ENCODE peak calls at places on chromosomes 1 and 21, in nine cellular contexts. Z is lung; N is GM12865; V is PC-3; E is astrocyte of the spinal cord; U is thyroid gland; S is keratinocyte; L is SK-N-SH; G is CD8-positive, alpha-beta T cell. Y is an unnamed sample.

GRCh38 chr1:219266524-219266923 is 92.8 kb downstream of the LYPLAL1 start:
- DNase-seq in Z (no peak), L (no peak), G (no peak), U (no peak), E (no peak), V (peak), S (no peak), N (no peak), Y (no peak)

GRCh38 chr1:198157847-198158765 is 1.3 kb downstream of the NEK7 start:
- DNase-seq in Z (no peak), E (no peak), V (peak), U (no peak), L (peak), S (no peak), G (peak), N (peak), Y (no peak)

GRCh38 chr1:232841823-232842565 is 36.8 kb downstream of the MAP10 start:
- DNase-seq in N (peak), L (no peak), U (no peak), Z (no peak), S (no peak), V (no peak), E (no peak), G (no peak), Y (no peak)

GRCh38 chr1:155834296-155834926 is 22.6 kb downstream of the GON4L start:
- DNase-seq in S (no peak), V (no peak), E (peak), Z (no peak), L (peak), G (no peak), N (no peak), U (no peak), Y (peak)

GRCh38 chr1:247482747-247483146 is 24.8 kb upstream of the OR2B11 start:
- DNase-seq in N (no peak), U (no peak), E (no peak), S (no peak), Z (no peak), V (peak), L (no peak), G (no peak), Y (no peak)

GRCh38 chr21:45295576-45296365 is 8.1 kb upstream of the POFUT2 start:
- DNase-seq in V (peak), S (no peak), L (peak), E (peak), U (no peak), Z (no peak), N (no peak), G (no peak), Y (peak)

GRCh38 chr1:94633051-94633450 is 91.5 kb upstream of the F3 start:
- DNase-seq in S (no peak), U (no peak), G (no peak), N (no peak), L (no peak), E (peak), V (no peak), Z (no peak), Y (peak)

GRCh38 chr1:116268211-116268610 is 104.8 kb upstream of the ATP1A1 start:
- DNase-seq in U (peak), Z (peak), E (no peak), G (no peak), V (peak), N (peak), L (no peak), S (peak), Y (no peak)

GRCh38 chr1:106651028-106651752 is 405.3 kb upstream of the PRMT6 start:
- DNase-seq in U (no peak), N (no peak), Z (no peak), L (no peak), G (no peak), V (no peak), S (no peak), E (no peak), Y (no peak)

DNA sequence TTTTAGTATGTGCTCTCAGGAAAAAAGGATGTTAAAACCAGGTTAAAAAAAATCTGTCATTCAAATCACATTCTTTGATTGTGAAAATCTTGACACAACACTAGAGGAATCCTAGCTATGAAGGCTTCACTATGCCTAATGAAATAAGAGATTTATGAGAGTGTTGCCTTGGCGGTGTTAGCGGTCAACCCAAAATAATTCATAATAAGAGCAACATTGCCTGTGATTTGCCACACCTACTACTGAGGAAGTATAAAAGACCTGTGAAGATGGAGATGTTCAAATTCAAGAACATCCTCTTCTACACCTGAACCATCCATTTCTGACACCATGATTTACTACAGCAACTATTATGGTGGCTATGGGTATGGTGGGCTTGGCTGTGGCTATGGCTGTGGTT is at the start of gene KRTAP20-1:
- DNase-seq in N (no peak), E (no peak), S (no peak), L (no peak), V (no peak), G (no peak), U (no peak), Z (no peak), Y (no peak)
- H3K4me3 ChIP-seq in N (no peak), E (no peak), S (no peak), L (no peak), V (no peak), G (no peak), U (no peak), Z (no peak), Y (no peak)

GRCh38 chr1:39623053-39623452 is 16.4 kb downstream of the HEYL start:
- DNase-seq in E (no peak), G (no peak), N (no peak), U (no peak), S (no peak), L (peak), Z (no peak), V (no peak), Y (no peak)
- TF ChIP-seq CTCF in E (no peak), G (no peak), N (no peak), U (no peak), S (no peak), L (no peak), Z (no peak), V (no peak), Y (no peak)

GRCh38 chr1:9626201-9626608 is 25.3 kb upstream of the PIK3CD start:
- DNase-seq in G (peak), N (peak), L (peak), Z (no peak), U (no peak), E (no peak), S (no peak), V (no peak), Y (no peak)

GRCh38 chr1:9628541-9629444 is 22.7 kb upstream of the PIK3CD start:
- DNase-seq in U (no peak), E (no peak), G (peak), N (peak), S (no peak), V (no peak), Z (no peak), L (no peak), Y (no peak)

GRCh38 chr1:9630331-9631081 is 21.0 kb upstream of the PIK3CD start:
- DNase-seq in U (no peak), L (no peak), S (no peak), G (peak), E (no peak), Z (no peak), V (no peak), N (peak), Y (no peak)

GRCh38 chr1:9631613-9632012 is 19.9 kb upstream of the PIK3CD start:
- DNase-seq in Z (no peak), G (no peak), V (no peak), N (no peak), S (no peak), L (no peak), E (no peak), U (no peak), Y (no peak)

DNA sequence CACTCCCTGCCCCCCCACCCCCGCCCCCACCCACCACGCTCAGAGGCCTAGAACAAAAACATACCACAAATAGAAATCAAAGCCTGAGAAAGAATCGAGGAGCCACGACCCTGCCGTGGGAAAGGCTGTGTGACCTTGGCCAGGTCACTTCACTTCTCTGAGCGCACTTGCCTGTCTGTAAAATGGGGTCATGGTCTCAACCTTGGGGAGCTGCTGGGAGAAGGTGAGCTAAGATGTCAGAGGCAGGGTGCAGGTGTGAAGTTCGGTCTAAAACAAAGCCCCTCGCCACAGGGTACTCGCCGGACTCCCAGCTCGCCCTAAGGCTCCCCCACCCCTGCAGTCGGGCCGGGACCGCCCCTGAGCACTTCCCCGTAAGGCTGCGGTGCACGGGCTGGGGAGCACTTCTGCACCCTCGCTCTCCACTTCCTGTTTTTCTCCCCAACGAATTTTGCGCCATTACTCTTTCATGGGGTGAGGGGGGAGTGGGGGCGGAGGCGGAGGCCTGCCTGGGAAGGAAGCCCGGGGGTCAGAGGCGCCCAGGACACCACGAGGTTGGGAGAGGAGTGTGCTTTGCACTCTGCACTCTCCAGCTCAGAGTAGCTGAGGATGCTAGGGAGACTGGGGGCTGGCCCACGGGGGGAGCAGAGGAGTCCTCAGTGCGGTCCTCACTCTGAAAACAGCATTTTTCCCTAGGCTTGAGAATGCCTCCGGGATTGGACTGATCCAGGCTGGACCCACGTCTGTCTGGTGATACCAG is 21.9 kb upstream of the PIK3CD start:
- DNase-seq in Z (peak), L (no peak), V (no peak), S (no peak), E (no peak), N (peak), G (peak), U (peak), Y (no peak)
- H3K4me3 ChIP-seq in Z (no peak), L (no peak), V (no peak), S (no peak), E (no peak), N (peak), G (peak), U (no peak), Y (no peak)

GRCh38 chr1:235043234-235043633 is 85.4 kb downstream of the TOMM20 start:
- DNase-seq in N (no peak), U (no peak), L (no peak), S (no peak), E (no peak), V (no peak), Z (no peak), G (no peak), Y (no peak)
- TF ChIP-seq CTCF in N (no peak), U (no peak), L (no peak), S (no peak), E (no peak), V (no peak), Z (no peak), G (no peak), Y (no peak)

GRCh38 chr1:38009841-38010180 is 2.7 kb upstream of the UTP11 start:
- DNase-seq in G (no peak), S (no peak), Z (no peak), L (no peak), V (no peak), N (no peak), E (no peak), U (no peak), Y (no peak)

GRCh38 chr1:38013027-38013588 is 574 bp downstream of the UTP11 start:
- DNase-seq in Z (no peak), V (peak), L (no peak), S (no peak), G (no peak), E (peak), N (no peak), U (no peak), Y (peak)

GRCh38 chr1:38014724-38015424 is 2.3 kb downstream of the UTP11 start:
- DNase-seq in G (no peak), N (no peak), Z (no peak), S (no peak), L (no peak), E (no peak), U (no peak), V (no peak), Y (no peak)

GRCh38 chr1:38015978-38016640 is 3.6 kb downstream of the UTP11 start:
- DNase-seq in E (no peak), Z (no peak), U (no peak), V (no peak), G (no peak), L (no peak), N (no peak), S (no peak), Y (no peak)

DNA sequence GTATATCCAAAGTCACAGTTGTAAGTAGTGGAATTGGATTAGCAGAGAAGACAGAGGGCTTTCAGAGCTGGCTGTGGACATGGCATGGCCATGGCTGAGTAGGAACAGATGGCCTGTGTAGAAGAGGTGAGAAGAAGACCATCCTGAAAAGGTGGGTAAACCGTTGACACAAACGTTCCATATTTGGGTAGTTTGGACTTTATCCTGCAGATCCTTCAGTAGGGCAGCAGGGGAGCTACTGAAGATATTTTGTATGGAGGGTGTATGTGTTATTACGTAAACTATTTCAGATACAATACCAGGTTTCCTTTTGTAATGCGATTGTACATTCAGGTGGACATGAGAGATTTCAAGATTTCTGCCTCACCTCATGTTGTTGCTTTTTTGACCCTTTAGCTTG is 1.6 kb downstream of the UTP11 start:
- DNase-seq in L (no peak), N (no peak), G (no peak), V (no peak), U (no peak), E (no peak), Z (no peak), S (no peak), Y (no peak)
- H3K4me3 ChIP-seq in L (peak), N (no peak), G (no peak), V (peak), U (no peak), E (no peak), Z (no peak), S (peak), Y (no peak)

GRCh38 chr1:158972841-158973240 is 36.9 kb upstream of the IFI16 start:
- DNase-seq in L (no peak), U (no peak), V (peak), S (no peak), G (no peak), Z (no peak), E (no peak), N (peak), Y (no peak)
- TF ChIP-seq CTCF in L (no peak), U (no peak), V (peak), S (peak), G (no peak), Z (no peak), E (no peak), N (peak), Y (no peak)

DNA sequence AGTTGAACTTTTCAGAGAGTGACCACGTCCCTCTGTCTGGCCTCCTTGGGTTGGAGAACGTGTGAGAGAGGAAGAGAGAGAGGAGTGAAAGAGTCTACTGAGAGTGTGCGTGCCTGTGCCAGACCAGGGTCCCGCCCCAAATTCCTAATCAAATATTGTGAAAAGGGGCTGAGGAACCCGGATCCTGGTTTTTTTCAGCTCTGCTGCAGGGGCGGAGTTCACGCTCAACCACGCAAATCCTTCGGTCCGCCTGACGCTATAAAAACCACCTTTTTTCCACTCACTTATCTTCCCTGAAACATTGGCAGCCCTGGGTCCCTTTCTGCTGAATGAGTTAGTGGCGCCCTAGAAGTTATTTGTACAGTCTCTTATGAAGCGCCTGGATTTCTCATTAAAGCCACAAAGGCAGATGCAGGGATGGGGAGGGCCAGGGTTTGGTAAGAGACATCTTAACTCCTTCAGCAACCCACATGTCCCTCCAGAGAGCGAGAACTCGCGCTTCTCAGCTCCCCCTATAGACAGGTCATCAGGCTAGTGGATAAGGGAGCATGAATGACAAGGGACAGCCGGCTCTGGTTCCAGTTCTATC is at the start of gene FMOD:
- DNase-seq in Z (peak), V (no peak), U (peak), G (no peak), L (no peak), S (no peak), E (no peak), N (peak), Y (no peak)
- H3K4me3 ChIP-seq in Z (no peak), V (no peak), U (no peak), G (no peak), L (no peak), S (no peak), E (no peak), N (no peak), Y (no peak)

DNA sequence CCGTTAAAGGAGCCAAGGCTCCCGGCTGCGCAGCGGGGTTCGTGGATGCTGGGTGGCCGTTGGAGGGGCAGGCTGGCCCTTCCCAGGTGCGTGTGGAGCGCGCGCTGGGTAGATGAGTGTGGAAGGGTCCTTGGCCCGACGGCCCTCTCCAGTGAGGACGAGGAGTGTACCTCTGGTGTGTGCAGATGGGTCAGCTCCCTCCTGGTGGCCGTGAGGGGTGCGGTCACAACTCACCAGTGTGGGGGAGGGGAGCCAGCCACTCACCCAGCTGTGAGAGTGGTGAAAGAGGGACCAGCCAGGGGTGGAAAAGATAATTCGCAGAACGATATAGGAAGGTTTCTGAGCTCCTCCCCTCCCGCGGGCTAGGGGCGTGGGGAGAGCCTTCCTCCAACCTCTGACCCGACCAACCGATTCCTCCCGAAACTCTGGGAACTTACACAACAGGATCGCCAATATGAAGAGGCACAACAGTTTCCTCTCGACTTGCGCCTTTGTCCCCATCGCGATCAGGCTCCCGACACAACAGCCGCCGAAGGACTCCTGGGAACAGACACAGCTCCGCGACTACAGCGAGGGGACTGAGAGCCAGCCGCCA is at the start of gene F11R:
- DNase-seq in Z (peak), V (peak), U (peak), L (peak), E (no peak), G (no peak), S (peak), N (peak), Y (no peak)
- TF ChIP-seq CTCF in Z (no peak), V (peak), U (no peak), L (no peak), E (no peak), G (no peak), S (peak), N (peak), Y (no peak)

GRCh38 chr1:10888289-10888688 is 91.8 kb upstream of the CASZ1 start:
- DNase-seq in L (no peak), U (no peak), N (no peak), V (no peak), Z (no peak), E (no peak), S (no peak), G (no peak), Y (no peak)
- H3K4me3 ChIP-seq in L (no peak), U (no peak), N (no peak), V (no peak), Z (no peak), E (no peak), S (no peak), G (no peak), Y (no peak)

DNA sequence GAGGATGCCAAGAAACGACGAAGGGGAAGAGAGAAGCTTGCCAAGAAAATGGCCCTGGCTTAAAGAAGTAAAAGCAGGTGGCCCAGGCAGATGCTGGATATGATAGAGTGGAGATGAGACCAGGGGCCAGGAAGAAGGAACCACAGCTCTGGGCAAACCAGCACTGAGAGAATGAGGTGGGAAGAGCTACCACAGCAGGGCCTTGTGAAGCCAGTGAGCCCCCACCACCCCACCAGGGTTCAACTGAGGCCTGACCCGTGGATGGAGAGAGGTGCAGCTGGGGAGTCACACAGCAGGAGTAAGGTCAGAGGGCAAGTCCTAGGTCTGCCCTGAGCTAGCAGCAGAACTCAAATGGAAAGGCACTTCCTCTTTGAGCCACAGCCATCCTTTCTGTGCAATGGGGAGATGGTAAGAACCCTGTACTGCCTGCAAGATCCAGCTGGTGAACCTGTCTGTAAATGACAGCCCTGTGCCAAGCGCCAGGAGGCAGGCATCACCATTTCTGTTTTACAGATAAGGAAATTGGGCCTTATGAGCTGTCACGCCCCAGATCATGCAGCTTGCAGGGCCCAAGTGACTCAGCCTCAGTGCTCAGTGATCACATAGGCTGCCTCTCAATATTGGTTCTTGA is 8.5 kb downstream of the SH3BGRL3 start:
- DNase-seq in G (peak), U (no peak), Z (no peak), S (no peak), V (no peak), E (no peak), N (peak), L (no peak), Y (no peak)
- TF ChIP-seq CTCF in G (no peak), U (no peak), Z (no peak), S (no peak), V (no peak), E (no peak), N (no peak), L (no peak), Y (no peak)

Y was measured in AG09309.